ENCODE peak calls at places on chromosomes 13 and 19, in six cellular contexts. One of them, this sample, is unnamed. For H3K36me3, the result is how much of the 10 kb centered on the place peaks cover.

GRCh38 chr19:35220315-35220921 is 8.1 kb downstream of the FAM187B start:
- DNase-seq in IMR-90: no peak
- DNase-seq in GM23248: no peak
- DNase-seq in fibroblast of lung: no peak
- DNase-seq in endodermal cell: peak
- DNase-seq in astrocyte: no peak
- DNase-seq in this sample: no peak

GRCh38 chr13:101730420-101731000 is 278.0 kb downstream of the ITGBL1 start:
- DNase-seq in IMR-90: no peak
- DNase-seq in endodermal cell: no peak
- DNase-seq in GM23248: peak
- DNase-seq in astrocyte: no peak
- DNase-seq in fibroblast of lung: no peak
- DNase-seq in this sample: no peak

GRCh38 chr13:34357435-34358232 is 539.7 kb downstream of the RFC3 start:
- DNase-seq in GM23248: peak
- DNase-seq in IMR-90: peak
- DNase-seq in fibroblast of lung: peak
- DNase-seq in endodermal cell: peak
- DNase-seq in astrocyte: peak
- DNase-seq in this sample: peak

GRCh38 chr19:3125900-3126524 is 9.8 kb upstream of the GNA15 start:
- DNase-seq in GM23248: peak
- DNase-seq in IMR-90: no peak
- DNase-seq in endodermal cell: peak
- DNase-seq in fibroblast of lung: peak
- DNase-seq in astrocyte: no peak
- DNase-seq in this sample: peak

GRCh38 chr19:47284324-47284899 is 9.7 kb downstream of the INAFM1 start:
- DNase-seq in GM23248: peak
- DNase-seq in astrocyte: peak
- DNase-seq in endodermal cell: peak
- DNase-seq in IMR-90: peak
- DNase-seq in fibroblast of lung: peak
- DNase-seq in this sample: peak

GRCh38 chr19:7871530-7872305 is 2.5 kb downstream of the PRR36 start:
- DNase-seq in IMR-90: peak
- DNase-seq in astrocyte: peak
- DNase-seq in fibroblast of lung: peak
- DNase-seq in endodermal cell: peak
- DNase-seq in GM23248: peak
- DNase-seq in this sample: peak

GRCh38 chr19:1000095-1000494 is at the start of gene GRIN3B:
- DNase-seq in fibroblast of lung: no peak
- DNase-seq in IMR-90: peak
- DNase-seq in GM23248: peak
- DNase-seq in endodermal cell: peak
- DNase-seq in astrocyte: no peak
- DNase-seq in this sample: peak

GRCh38 chr19:51259348-51260245 is 8.7 kb downstream of the SIGLECL1 start:
- DNase-seq in IMR-90: peak
- DNase-seq in GM23248: peak
- DNase-seq in fibroblast of lung: no peak
- DNase-seq in endodermal cell: peak
- DNase-seq in astrocyte: no peak
- DNase-seq in this sample: peak

GRCh38 chr19:41816761-41817160 is 20.4 kb downstream of the CEACAM3 start:
- DNase-seq in fibroblast of lung: no peak
- DNase-seq in IMR-90: no peak
- DNase-seq in astrocyte: no peak
- DNase-seq in endodermal cell: no peak
- DNase-seq in GM23248: no peak
- DNase-seq in this sample: no peak

GRCh38 chr19:39078436-39079200 is 5.5 kb upstream of the ACP7 start:
- DNase-seq in astrocyte: peak
- DNase-seq in endodermal cell: no peak
- DNase-seq in IMR-90: peak
- DNase-seq in GM23248: peak
- DNase-seq in fibroblast of lung: peak
- DNase-seq in this sample: peak

GRCh38 chr19:4933528-4933927 is 24.2 kb downstream of the UHRF1 start:
- DNase-seq in fibroblast of lung: peak
- DNase-seq in GM23248: no peak
- DNase-seq in astrocyte: peak
- DNase-seq in IMR-90: no peak
- DNase-seq in endodermal cell: no peak
- DNase-seq in this sample: peak

GRCh38 chr13:53778937-53779336 is 750.3 kb downstream of the OLFM4 start:
- DNase-seq in endodermal cell: no peak
- DNase-seq in IMR-90: no peak
- DNase-seq in astrocyte: no peak
- DNase-seq in fibroblast of lung: no peak
- DNase-seq in GM23248: no peak
- DNase-seq in this sample: peak

GRCh38 chr13:45830121-45830520 is 21.4 kb downstream of the SIAH3 start:
- DNase-seq in GM23248: no peak
- DNase-seq in endodermal cell: no peak
- DNase-seq in astrocyte: no peak
- DNase-seq in IMR-90: no peak
- DNase-seq in fibroblast of lung: no peak
- DNase-seq in this sample: no peak

GRCh38 chr13:59970847-59971246 is 192.9 kb downstream of the DIAPH3 start:
- DNase-seq in GM23248: no peak
- DNase-seq in IMR-90: no peak
- DNase-seq in fibroblast of lung: no peak
- DNase-seq in endodermal cell: peak
- DNase-seq in astrocyte: no peak
- DNase-seq in this sample: no peak

GRCh38 chr19:52963229-52963760 is 614 bp upstream of the ZNF816 start:
- DNase-seq in IMR-90: no peak
- DNase-seq in astrocyte: no peak
- DNase-seq in fibroblast of lung: no peak
- DNase-seq in GM23248: no peak
- DNase-seq in endodermal cell: peak
- DNase-seq in this sample: no peak

GRCh38 chr13:36006895-36007294 is 124.3 kb downstream of the DCLK1 start:
- DNase-seq in GM23248: no peak
- DNase-seq in astrocyte: no peak
- DNase-seq in IMR-90: no peak
- DNase-seq in fibroblast of lung: no peak
- DNase-seq in endodermal cell: no peak
- DNase-seq in this sample: no peak

GRCh38 chr13:27440408-27440807 is 10.0 kb downstream of the MTIF3 start:
- DNase-seq in IMR-90: no peak
- DNase-seq in fibroblast of lung: no peak
- DNase-seq in endodermal cell: no peak
- DNase-seq in astrocyte: no peak
- DNase-seq in GM23248: no peak
- DNase-seq in this sample: no peak

GRCh38 chr19:6925801-6926751 is 38.7 kb downstream of the ADGRE1 start:
- DNase-seq in IMR-90: no peak
- DNase-seq in astrocyte: no peak
- DNase-seq in endodermal cell: peak
- DNase-seq in fibroblast of lung: no peak
- DNase-seq in GM23248: peak
- DNase-seq in this sample: peak

GRCh38 chr19:10422846-10423245 is 2.5 kb downstream of the PDE4A start:
- DNase-seq in endodermal cell: no peak
- DNase-seq in astrocyte: no peak
- DNase-seq in fibroblast of lung: no peak
- DNase-seq in IMR-90: no peak
- DNase-seq in GM23248: no peak
- DNase-seq in this sample: no peak

GRCh38 chr13:79501538-79502232 is 20.7 kb downstream of the NDFIP2 start:
- DNase-seq in IMR-90: peak
- DNase-seq in astrocyte: peak
- DNase-seq in GM23248: peak
- DNase-seq in fibroblast of lung: peak
- DNase-seq in endodermal cell: no peak
- DNase-seq in this sample: peak

GRCh38 chr19:39643591-39643990 is 12.1 kb upstream of the LGALS16 start:
- DNase-seq in GM23248: no peak
- DNase-seq in IMR-90: no peak
- DNase-seq in fibroblast of lung: no peak
- DNase-seq in astrocyte: no peak
- DNase-seq in endodermal cell: no peak
- DNase-seq in this sample: no peak

GRCh38 chr13:93080587-93080986 is 146.0 kb upstream of the GPC6 start:
- DNase-seq in endodermal cell: no peak
- DNase-seq in IMR-90: peak
- DNase-seq in astrocyte: peak
- DNase-seq in GM23248: no peak
- DNase-seq in fibroblast of lung: peak
- DNase-seq in this sample: peak

GRCh38 chr19:45250832-45251451 is at the start of gene MARK4:
- DNase-seq in endodermal cell: peak
- DNase-seq in IMR-90: peak
- DNase-seq in GM23248: peak
- DNase-seq in astrocyte: no peak
- DNase-seq in fibroblast of lung: peak
- DNase-seq in this sample: peak
- H3K9ac ChIP-seq in endodermal cell: peak
- H3K9ac ChIP-seq in IMR-90: peak
- H3K9ac ChIP-seq in GM23248: peak
- H3K9ac ChIP-seq in astrocyte: peak
- H3K9ac ChIP-seq in fibroblast of lung: peak
- H3K9ac ChIP-seq in this sample: peak

DNA sequence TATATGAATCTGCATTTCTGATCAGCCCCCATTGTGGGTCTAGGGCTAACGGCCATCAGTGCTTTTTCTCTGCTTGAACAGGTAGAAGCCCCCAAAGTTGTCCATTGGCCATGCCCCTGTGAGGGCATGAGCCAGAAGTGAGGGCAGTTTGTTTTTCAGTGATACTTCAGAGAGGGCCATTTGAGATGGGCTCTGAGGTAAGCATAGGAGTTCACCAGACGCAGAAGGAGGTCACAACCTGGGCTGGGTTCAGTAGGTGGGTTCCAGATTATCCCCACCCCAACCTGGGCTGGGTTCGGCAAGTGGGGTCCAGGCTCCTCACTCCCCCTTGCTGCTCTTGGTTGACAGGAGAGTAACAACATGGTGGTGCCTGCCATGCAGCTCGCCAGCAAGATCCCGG is 33.4 kb downstream of the MAU2 start:
- DNase-seq in astrocyte: no peak
- DNase-seq in endodermal cell: no peak
- DNase-seq in GM23248: no peak
- DNase-seq in IMR-90: no peak
- DNase-seq in fibroblast of lung: no peak
- DNase-seq in this sample: no peak
- H3K36me3 ChIP-seq in astrocyte: under half
- H3K36me3 ChIP-seq in endodermal cell: under half
- H3K36me3 ChIP-seq in GM23248: under half
- H3K36me3 ChIP-seq in IMR-90: half or more
- H3K36me3 ChIP-seq in fibroblast of lung: under half
- H3K36me3 ChIP-seq in this sample: under half

DNA sequence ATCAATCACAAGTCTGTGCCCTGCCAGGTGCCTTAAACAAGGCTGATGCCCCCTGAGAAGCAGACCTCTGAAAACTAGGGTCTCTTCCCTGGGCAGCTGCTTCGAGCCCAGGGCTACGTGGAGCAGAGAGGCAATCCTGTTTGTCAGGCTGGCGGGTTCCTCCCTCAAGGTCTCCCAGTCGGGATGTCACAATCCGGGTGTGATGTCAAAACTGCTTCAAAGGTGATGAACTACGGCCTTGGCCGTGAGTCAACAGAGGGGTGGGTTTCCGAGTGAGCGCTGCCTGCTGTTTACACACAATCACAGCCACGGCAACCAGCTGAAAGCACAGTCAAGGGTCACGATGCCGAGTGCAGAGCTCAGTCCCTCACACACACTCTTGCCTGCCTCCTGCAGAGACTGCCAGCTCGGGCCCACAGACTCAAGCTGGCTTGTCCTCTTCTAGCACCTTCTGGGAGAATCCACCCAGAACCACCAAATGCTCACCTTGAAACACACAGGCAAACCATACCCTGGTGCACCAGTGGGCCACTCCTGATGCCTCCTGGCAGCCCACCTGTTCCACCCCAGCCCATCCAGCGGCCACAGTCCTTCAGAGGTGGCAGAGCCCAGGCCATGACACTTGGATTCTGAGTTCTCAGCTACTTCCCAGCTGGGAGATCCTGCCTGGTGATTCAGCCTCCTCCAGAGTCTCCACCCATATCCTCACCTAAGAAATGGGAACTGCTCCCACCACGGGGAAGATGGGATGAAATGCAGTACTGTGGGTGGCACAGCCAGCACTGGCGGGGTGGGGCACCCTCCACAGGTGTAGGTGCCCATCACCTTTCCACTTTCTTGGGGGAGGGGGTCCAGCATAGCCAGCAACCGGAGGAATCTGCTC is 6.8 kb downstream of the ELL start:
- DNase-seq in IMR-90: peak
- DNase-seq in endodermal cell: no peak
- DNase-seq in GM23248: peak
- DNase-seq in astrocyte: no peak
- DNase-seq in fibroblast of lung: no peak
- DNase-seq in this sample: peak
- H3K9ac ChIP-seq in IMR-90: no peak
- H3K9ac ChIP-seq in endodermal cell: no peak
- H3K9ac ChIP-seq in GM23248: peak
- H3K9ac ChIP-seq in astrocyte: peak
- H3K9ac ChIP-seq in fibroblast of lung: peak
- H3K9ac ChIP-seq in this sample: no peak

GRCh38 chr13:30668305-30668704 is 50.6 kb downstream of the USPL1 start:
- DNase-seq in IMR-90: no peak
- DNase-seq in astrocyte: no peak
- DNase-seq in endodermal cell: no peak
- DNase-seq in fibroblast of lung: no peak
- DNase-seq in GM23248: no peak
- DNase-seq in this sample: no peak

GRCh38 chr13:30665638-30666037 is 47.9 kb downstream of the USPL1 start:
- DNase-seq in GM23248: no peak
- DNase-seq in endodermal cell: no peak
- DNase-seq in fibroblast of lung: no peak
- DNase-seq in IMR-90: no peak
- DNase-seq in astrocyte: no peak
- DNase-seq in this sample: no peak

GRCh38 chr13:30666113-30666512 is 48.4 kb downstream of the USPL1 start:
- DNase-seq in endodermal cell: peak
- DNase-seq in astrocyte: no peak
- DNase-seq in IMR-90: no peak
- DNase-seq in fibroblast of lung: no peak
- DNase-seq in GM23248: no peak
- DNase-seq in this sample: no peak

GRCh38 chr13:30667014-30667413 is 49.3 kb downstream of the USPL1 start:
- DNase-seq in fibroblast of lung: no peak
- DNase-seq in IMR-90: no peak
- DNase-seq in GM23248: no peak
- DNase-seq in astrocyte: no peak
- DNase-seq in endodermal cell: no peak
- DNase-seq in this sample: no peak

DNA sequence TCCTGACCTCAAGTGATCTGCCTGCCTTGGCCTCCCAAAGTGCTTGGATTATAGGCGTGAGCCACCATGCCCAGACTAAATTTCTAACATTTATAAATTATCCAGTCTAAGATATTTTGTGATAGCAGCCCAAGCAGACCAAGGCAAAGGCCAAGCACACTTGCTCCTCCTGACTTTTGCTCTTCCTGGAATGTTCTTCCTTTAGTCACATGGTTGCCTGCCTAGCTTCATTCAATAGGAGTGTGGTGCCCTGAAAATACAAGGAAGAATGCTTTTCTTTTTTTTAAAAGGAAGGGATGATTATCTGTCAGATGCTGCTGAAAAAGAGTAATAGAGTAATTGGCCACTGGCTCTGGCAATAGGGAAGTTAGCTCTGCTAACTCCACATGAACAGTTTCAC is 47.0 kb downstream of the USPL1 start:
- DNase-seq in IMR-90: no peak
- DNase-seq in GM23248: no peak
- DNase-seq in astrocyte: no peak
- DNase-seq in fibroblast of lung: no peak
- DNase-seq in endodermal cell: no peak
- DNase-seq in this sample: no peak
- H3K36me3 ChIP-seq in IMR-90: under half
- H3K36me3 ChIP-seq in GM23248: under half
- H3K36me3 ChIP-seq in astrocyte: under half
- H3K36me3 ChIP-seq in fibroblast of lung: under half
- H3K36me3 ChIP-seq in endodermal cell: under half
- H3K36me3 ChIP-seq in this sample: under half

This sample was measured in PC-3.